ENCODE peak calls at places on chromosome 18, in six cellular contexts. S, I, J, E, K and H are unnamed samples.

GRCh38 chr18:58578321-58578720 is 50.6 kb downstream of the ALPK2 start:
- DNase-seq in S (no peak), J (no peak), K (no peak), E (peak), I (no peak), H (no peak)

GRCh38 chr18:10444314-10445006 is 10.0 kb upstream of the APCDD1 start:
- DNase-seq in I (no peak), E (no peak), K (no peak), J (no peak), S (no peak), H (no peak)

GRCh38 chr18:45201489-45201888 is 413.8 kb upstream of the SLC14A2 start:
- DNase-seq in I (no peak), E (no peak), J (no peak), K (no peak), S (no peak), H (no peak)

GRCh38 chr18:25453556-25454269 is 101.7 kb upstream of the ZNF521 start:
- DNase-seq in S (no peak), E (peak), I (no peak), K (no peak), J (no peak), H (no peak)

GRCh38 chr18:8324343-8325065 is 284.7 kb upstream of the RAB12 start:
- DNase-seq in S (no peak), I (no peak), K (no peak), E (no peak), J (no peak), H (peak)

GRCh38 chr18:10015941-10016819 is 102.4 kb downstream of the VAPA start:
- DNase-seq in E (peak), S (no peak), I (no peak), K (peak), J (no peak), H (peak)

GRCh38 chr18:76801567-76802505 is 20.5 kb upstream of the ZNF236 start:
- DNase-seq in K (peak), I (peak), E (peak), J (peak), S (no peak), H (peak)

GRCh38 chr18:49041677-49042570 is 91.2 kb upstream of the SMAD7 start:
- DNase-seq in J (no peak), E (peak), K (peak), I (peak), S (no peak), H (peak)

GRCh38 chr18:31648966-31649429 is 35.4 kb downstream of the B4GALT6 start:
- DNase-seq in S (no peak), I (no peak), E (peak), J (no peak), K (no peak), H (no peak)

GRCh38 chr18:78240091-78240490 is 739.5 kb upstream of the SALL3 start:
- DNase-seq in K (no peak), E (no peak), I (no peak), S (no peak), J (no peak), H (no peak)

GRCh38 chr18:57747809-57748680 is 55.1 kb downstream of the ATP8B1 start:
- DNase-seq in I (no peak), S (no peak), K (peak), J (no peak), E (no peak), H (peak)

GRCh38 chr18:36442717-36443116 is 145.2 kb downstream of the FHOD3 start:
- DNase-seq in E (no peak), I (no peak), J (no peak), K (no peak), S (no peak), H (no peak)

GRCh38 chr18:76446321-76446720 is 48.7 kb downstream of the ZNF516 start:
- DNase-seq in E (no peak), K (no peak), J (no peak), S (no peak), I (no peak), H (no peak)

GRCh38 chr18:25467226-25468065 is 115.5 kb upstream of the ZNF521 start:
- DNase-seq in E (no peak), I (peak), K (no peak), S (peak), J (peak), H (no peak)

GRCh38 chr18:35835366-35835765 is 137.1 kb upstream of the RMP24 start:
- DNase-seq in J (no peak), K (no peak), E (no peak), S (no peak), I (no peak), H (no peak)

GRCh38 chr18:62505669-62506494 is 16.9 kb upstream of the ZCCHC2 start:
- DNase-seq in E (no peak), S (no peak), K (peak), J (no peak), I (no peak), H (no peak)
- H3K4me3 ChIP-seq in E (no peak), S (peak), K (peak), J (peak), I (peak), H (no peak)

GRCh38 chr18:28112056-28112470 is 64.9 kb downstream of the CDH2 start:
- DNase-seq in K (no peak), E (peak), S (no peak), J (no peak), I (no peak), H (no peak)
- H3K4me3 ChIP-seq in K (no peak), E (no peak), S (peak), J (no peak), I (peak), H (no peak)

GRCh38 chr18:6294119-6294784 is 120.5 kb downstream of the L3MBTL4 start:
- DNase-seq in J (no peak), K (no peak), S (no peak), E (peak), I (no peak), H (no peak)
- H3K4me3 ChIP-seq in J (no peak), K (no peak), S (peak), E (no peak), I (no peak), H (no peak)

DNA sequence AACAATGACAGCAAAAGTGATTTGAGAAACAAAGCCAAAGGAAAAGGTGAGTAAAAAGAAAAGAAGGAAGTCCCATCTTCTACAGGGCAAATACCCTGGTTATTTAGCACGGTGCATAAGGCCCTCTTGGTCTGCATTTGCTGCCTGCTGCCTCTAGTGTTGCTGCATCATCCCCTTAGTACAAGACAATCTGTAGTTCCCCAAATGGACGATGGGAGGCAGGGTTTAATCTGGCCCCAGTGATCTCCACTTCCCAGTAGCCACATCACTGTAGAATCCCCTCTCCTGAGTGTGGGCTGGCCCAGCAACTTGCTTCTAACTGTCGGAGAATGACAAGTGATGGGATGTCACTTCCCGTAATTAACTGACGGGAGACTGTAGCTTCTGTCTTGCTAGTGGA is 85.1 kb downstream of the CTAGE1 start:
- DNase-seq in K (peak), J (no peak), S (no peak), I (no peak), E (no peak), H (peak)
- H3K4me3 ChIP-seq in K (no peak), J (no peak), S (no peak), I (no peak), E (no peak), H (no peak)